ENCODE peak calls at places on chromosomes 11 and 22, in eight cellular contexts. M is hepatocyte, Q is Calu3, K is psoas muscle, U is astrocyte of the spinal cord, G is fibroblast of the aortic adventitia, E is esophagus squamous epithelium, T is B cell. F is an unnamed sample.

GRCh38 chr11:45021692-45022130 is 71.0 kb upstream of the TP53I11 start:
- DNase-seq in E (no peak), G (peak), M (peak), T (no peak), Q (no peak), U (no peak), K (peak), F (no peak)

GRCh38 chr11:7668911-7669310 is 4.4 kb downstream of the CYB5R2 start:
- DNase-seq in G (peak), M (no peak), K (no peak), Q (peak), U (no peak), T (no peak), E (no peak), F (no peak)

GRCh38 chr11:69213315-69213714 is 57.6 kb downstream of the SMIM38 start:
- DNase-seq in E (no peak), T (peak), G (no peak), K (no peak), M (no peak), Q (no peak), U (no peak), F (no peak)

GRCh38 chr22:30357650-30358215 is 926 bp downstream of the CCDC157 start:
- DNase-seq in M (no peak), Q (no peak), K (no peak), G (no peak), U (no peak), E (no peak), T (no peak), F (no peak)

GRCh38 chr22:46092646-46093410 is 57.5 kb upstream of the PPARA start:
- DNase-seq in U (no peak), G (peak), M (no peak), T (no peak), Q (no peak), E (no peak), K (peak), F (no peak)

GRCh38 chr11:130598433-130598832 is 150.0 kb downstream of the ADAMTS15 start:
- DNase-seq in U (no peak), T (no peak), E (no peak), G (no peak), K (no peak), Q (no peak), M (no peak), F (no peak)

GRCh38 chr11:11163256-11163655 is 189.8 kb downstream of the CSNK2A3 start:
- DNase-seq in E (no peak), M (no peak), T (no peak), U (no peak), K (no peak), G (no peak), Q (peak), F (no peak)

GRCh38 chr11:59708537-59708936 is 5.1 kb downstream of the OR10V1 start:
- DNase-seq in T (no peak), U (peak), M (no peak), K (no peak), Q (no peak), G (no peak), E (no peak), F (no peak)

GRCh38 chr22:37043828-37044538 is 7.6 kb upstream of the KCTD17 start:
- DNase-seq in M (peak), T (peak), G (peak), U (no peak), K (peak), Q (peak), E (no peak), F (peak)

GRCh38 chr11:133202816-133203215 is 329.5 kb downstream of the OPCML start:
- DNase-seq in T (no peak), Q (no peak), U (no peak), M (no peak), E (no peak), G (no peak), K (no peak), F (no peak)

GRCh38 chr11:46845440-46845739 is 690 bp downstream of the CKAP5 start:
- DNase-seq in T (no peak), E (no peak), G (peak), M (no peak), K (no peak), U (no peak), Q (no peak), F (no peak)

GRCh38 chr22:42500836-42501179 is 18.8 kb downstream of the RRP7A start:
- DNase-seq in G (no peak), U (no peak), Q (no peak), K (no peak), T (no peak), M (no peak), E (no peak), F (no peak)

GRCh38 chr11:124796312-124796711 is 3.9 kb downstream of the MSANTD2 start:
- DNase-seq in U (no peak), M (no peak), T (no peak), K (no peak), Q (no peak), E (no peak), G (no peak), F (no peak)

GRCh38 chr11:122656631-122657101 is 1.1 kb downstream of the UBASH3B start:
- DNase-seq in G (peak), Q (peak), E (no peak), M (peak), U (peak), K (peak), T (no peak), F (peak)

GRCh38 chr22:48898524-48899377 is 928.9 kb downstream of the BRD1 start:
- DNase-seq in G (no peak), Q (no peak), K (no peak), M (no peak), T (no peak), E (no peak), U (no peak), F (no peak)

GRCh38 chr22:48900626-48901025 is 927.0 kb downstream of the BRD1 start:
- DNase-seq in Q (no peak), K (no peak), M (no peak), E (no peak), T (peak), U (no peak), G (no peak), F (no peak)

GRCh38 chr22:48901324-48901723 is 926.3 kb downstream of the BRD1 start:
- DNase-seq in E (no peak), K (no peak), G (no peak), Q (no peak), T (peak), M (no peak), U (no peak), F (no peak)

GRCh38 chr22:48900327-48900597 is 927.4 kb downstream of the BRD1 start:
- DNase-seq in Q (no peak), U (no peak), G (no peak), K (no peak), M (no peak), E (no peak), T (no peak), F (no peak)

DNA sequence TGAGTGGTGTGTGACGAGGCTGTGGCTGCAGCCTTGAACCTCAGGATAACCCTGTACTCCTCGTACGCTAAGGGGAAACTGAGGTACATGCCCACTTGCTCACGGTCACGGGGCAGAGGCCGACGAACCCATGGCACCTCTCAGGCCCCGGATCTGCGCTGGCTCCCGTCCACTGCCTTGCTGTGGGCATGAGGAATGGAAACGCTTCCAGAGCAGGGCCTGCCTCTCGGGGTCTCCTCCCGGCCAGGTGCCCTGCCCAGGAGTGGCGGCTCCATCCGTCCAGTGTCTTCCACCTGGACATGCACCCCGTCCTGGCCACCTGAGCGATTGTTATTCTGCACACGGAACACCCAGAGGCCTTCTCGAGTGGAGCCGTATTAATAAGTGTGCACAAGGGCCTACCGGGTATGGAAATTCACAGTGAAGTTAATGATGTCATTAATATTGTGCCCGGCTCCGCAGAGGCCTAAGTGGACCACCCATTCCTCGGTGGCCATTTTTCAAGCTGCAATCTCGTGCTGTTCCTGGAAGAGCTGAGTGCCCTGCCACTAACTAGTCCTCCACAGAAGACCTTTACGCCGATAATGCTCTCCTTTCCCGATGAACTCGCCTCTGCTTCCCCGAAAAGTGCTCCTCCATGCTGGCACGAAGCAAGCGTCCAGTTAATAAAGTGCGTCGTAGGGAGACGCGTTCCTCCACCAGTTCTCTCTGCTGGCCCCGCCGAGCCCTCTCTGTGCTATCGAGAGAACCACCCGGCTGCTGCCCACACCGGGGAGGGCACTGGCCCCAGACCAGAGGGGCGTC is 927.9 kb downstream of the BRD1 start:
- DNase-seq in M (no peak), E (no peak), U (no peak), G (no peak), Q (no peak), T (no peak), K (no peak), F (no peak)
- TF ChIP-seq CTCF in M (no peak), E (no peak), U (no peak), G (no peak), Q (no peak), T (no peak), K (no peak), F (no peak)

DNA sequence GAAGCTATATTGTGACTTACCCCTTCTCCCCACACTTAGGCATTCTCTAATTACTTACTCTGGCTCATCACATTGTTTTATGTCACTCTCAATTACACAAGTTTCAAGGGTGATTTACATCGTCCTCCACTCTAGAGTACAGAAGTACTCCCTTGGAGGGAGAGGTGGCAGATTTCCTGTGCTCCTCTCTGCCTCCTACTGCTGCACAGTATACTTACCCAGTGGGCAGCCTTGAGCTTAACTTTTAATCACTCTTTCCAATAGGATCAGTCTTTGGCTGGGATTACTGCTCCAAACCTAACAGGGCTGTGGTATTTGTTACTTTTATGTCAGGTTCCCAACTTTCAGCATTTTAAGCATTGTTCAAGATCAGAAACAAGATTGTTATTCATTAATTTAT is 211.5 kb downstream of the AASDHPPT start:
- DNase-seq in G (no peak), M (no peak), K (no peak), Q (no peak), E (no peak), U (no peak), T (no peak), F (no peak)
- TF ChIP-seq CTCF in G (no peak), M (no peak), K (no peak), Q (no peak), E (no peak), U (no peak), T (no peak), F (no peak)

GRCh38 chr11:134489728-134490127 is 77.7 kb upstream of the B3GAT1 start:
- DNase-seq in G (no peak), Q (no peak), U (no peak), T (no peak), K (no peak), M (no peak), E (no peak), F (no peak)

GRCh38 chr11:134486106-134486505 is 74.1 kb upstream of the B3GAT1 start:
- DNase-seq in U (no peak), M (no peak), Q (no peak), K (no peak), T (no peak), G (no peak), E (no peak), F (no peak)

GRCh38 chr11:134486704-134487103 is 74.7 kb upstream of the B3GAT1 start:
- DNase-seq in M (no peak), K (no peak), Q (no peak), E (no peak), T (no peak), G (no peak), U (no peak), F (no peak)

GRCh38 chr11:134488913-134489312 is 76.9 kb upstream of the B3GAT1 start:
- DNase-seq in G (no peak), T (no peak), K (no peak), U (no peak), M (no peak), Q (no peak), E (no peak), F (no peak)

GRCh38 chr11:134488512-134488911 is 76.5 kb upstream of the B3GAT1 start:
- DNase-seq in E (no peak), U (no peak), M (no peak), K (no peak), T (no peak), G (no peak), Q (no peak), F (no peak)
- TF ChIP-seq CTCF in E (no peak), U (no peak), M (no peak), K (no peak), T (no peak), G (no peak), Q (no peak), F (no peak)

DNA sequence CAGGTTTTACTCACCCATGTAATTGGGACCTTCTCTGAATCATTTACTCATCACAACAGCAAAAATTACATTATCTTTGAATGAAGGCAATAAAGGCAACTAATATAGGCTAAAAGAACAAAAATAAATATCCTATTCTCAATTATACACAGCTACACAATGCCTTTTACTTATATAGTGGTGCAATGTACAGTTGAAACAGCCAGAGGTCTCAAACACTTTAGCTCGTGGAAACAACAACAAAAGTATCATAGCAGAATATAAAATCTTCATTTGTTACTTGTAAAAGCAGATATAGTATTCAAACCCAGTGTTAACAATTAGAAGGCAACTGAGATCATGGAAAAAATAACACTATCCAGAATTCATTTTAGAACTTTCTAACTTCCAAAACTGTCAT is 20.6 kb upstream of the CCDC34 start:
- DNase-seq in M (no peak), U (no peak), Q (no peak), E (no peak), K (no peak), T (no peak), G (no peak), F (no peak)
- TF ChIP-seq CTCF in M (no peak), U (peak), Q (no peak), E (peak), K (no peak), T (no peak), G (peak), F (no peak)

GRCh38 chr11:106378513-106379179 is 301.2 kb downstream of the AASDHPPT start:
- DNase-seq in G (no peak), T (no peak), Q (no peak), K (no peak), E (no peak), U (no peak), M (no peak), F (no peak)
- TF ChIP-seq CTCF in G (no peak), T (no peak), Q (no peak), K (no peak), E (no peak), U (no peak), M (no peak), F (no peak)

GRCh38 chr11:111565111-111565720 is 24.7 kb downstream of the LAYN start:
- DNase-seq in E (no peak), G (peak), M (peak), K (no peak), T (peak), Q (peak), U (peak), F (peak)
- TF ChIP-seq CTCF in E (peak), G (peak), M (peak), K (peak), T (peak), Q (peak), U (peak), F (peak)

GRCh38 chr11:14259186-14259784 is 99.7 kb downstream of the RRAS2 start:
- DNase-seq in G (no peak), T (no peak), M (no peak), E (no peak), K (no peak), U (no peak), Q (no peak), F (no peak)
- TF ChIP-seq CTCF in G (no peak), T (no peak), M (no peak), E (no peak), K (no peak), U (no peak), Q (no peak), F (no peak)

GRCh38 chr11:64246874-64247728 is at the start of gene PPP1R14B:
- DNase-seq in T (peak), E (peak), Q (peak), G (peak), M (peak), U (peak), K (peak), F (peak)
- TF ChIP-seq CTCF in T (no peak), E (no peak), Q (no peak), G (peak), M (peak), U (no peak), K (no peak), F (no peak)

DNA sequence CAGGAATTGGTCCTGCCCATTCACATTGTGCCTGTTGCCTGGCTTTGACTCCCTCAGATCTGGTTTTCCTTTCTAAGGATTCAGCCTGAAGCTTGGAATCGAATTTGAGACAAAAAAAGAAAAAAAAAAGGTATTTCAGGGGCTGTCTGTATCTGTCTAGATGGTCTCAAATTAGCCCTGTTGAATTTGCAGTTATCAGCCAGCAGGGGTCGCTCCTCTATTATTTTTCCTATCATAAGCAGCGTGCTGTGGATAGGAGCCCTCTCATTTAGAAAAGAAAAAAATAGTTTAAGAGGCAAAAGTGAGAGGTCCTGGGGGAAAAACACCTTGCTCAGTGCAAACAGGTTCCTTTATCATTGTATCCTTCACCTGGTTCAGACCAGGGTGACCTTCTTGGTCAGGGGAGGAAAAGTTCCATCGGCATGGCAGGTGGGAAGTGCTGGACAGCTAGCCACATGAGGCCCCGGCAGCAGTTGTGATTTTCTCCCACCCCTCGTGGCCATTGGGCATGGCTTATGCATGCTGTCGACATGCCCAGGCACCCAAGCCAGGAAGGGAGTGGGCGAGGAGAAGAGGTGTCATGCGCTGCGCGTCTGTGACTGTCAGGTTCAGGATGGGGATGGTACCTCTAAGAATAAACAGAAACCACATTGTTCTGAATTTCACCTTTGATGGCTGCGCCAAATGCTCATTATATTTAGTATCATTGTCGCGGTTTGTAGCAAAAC is 13.1 kb downstream of the OR5AK2 start:
- DNase-seq in U (no peak), K (no peak), M (no peak), Q (no peak), G (peak), E (no peak), T (no peak), F (no peak)
- TF ChIP-seq CTCF in U (peak), K (no peak), M (peak), Q (no peak), G (peak), E (no peak), T (peak), F (no peak)

F was measured in CD4-positive, alpha-beta T cell.